ENCODE peak calls at places on chromosomes 1 and 21, in four cellular contexts. One of them, this sample, is unnamed.

GRCh38 chr1:13812456-13813397 is 112.7 kb downstream of the PRDM2 start:
- DNase-seq in heart right ventricle: no peak
- DNase-seq in pancreas: no peak
- DNase-seq in PC-3: peak; percentile 46
- DNase-seq in this sample: no peak

GRCh38 chr21:34613679-34614442 is 1.1 kb downstream of the RCAN1 start:
- DNase-seq in heart right ventricle: no peak
- DNase-seq in pancreas: no peak
- DNase-seq in PC-3: peak; percentile 42
- DNase-seq in this sample: no peak

GRCh38 chr1:115679141-115679611 is 37.4 kb downstream of the VANGL1 start:
- DNase-seq in heart right ventricle: peak; percentile 33
- DNase-seq in pancreas: no peak
- DNase-seq in PC-3: peak; percentile 85
- DNase-seq in this sample: peak; percentile 72

GRCh38 chr1:110436635-110437034 is 14.3 kb upstream of the PROK1 start:
- DNase-seq in pancreas: no peak
- DNase-seq in heart right ventricle: no peak
- DNase-seq in PC-3: no peak
- DNase-seq in this sample: no peak

GRCh38 chr1:187877220-187877619 is 1048.5 kb downstream of the PLA2G4A start:
- DNase-seq in PC-3: no peak
- DNase-seq in heart right ventricle: no peak
- DNase-seq in pancreas: no peak
- DNase-seq in this sample: no peak

GRCh38 chr1:42419449-42419848 is 36.4 kb downstream of the ZMYND12 start:
- DNase-seq in PC-3: no peak
- DNase-seq in heart right ventricle: peak; percentile 44
- DNase-seq in pancreas: no peak
- DNase-seq in this sample: peak; percentile 79

GRCh38 chr21:14300074-14300473 is 82.9 kb downstream of the HSPA13 start:
- DNase-seq in heart right ventricle: no peak
- DNase-seq in pancreas: no peak
- DNase-seq in PC-3: no peak
- DNase-seq in this sample: no peak

GRCh38 chr21:44059710-44060109 is 47.5 kb upstream of the PWP2 start:
- DNase-seq in pancreas: no peak
- DNase-seq in PC-3: no peak
- DNase-seq in heart right ventricle: no peak
- DNase-seq in this sample: no peak

GRCh38 chr1:172582889-172583288 is 49.9 kb downstream of the SUCO start:
- DNase-seq in pancreas: no peak
- DNase-seq in PC-3: peak; percentile 67
- DNase-seq in heart right ventricle: no peak
- DNase-seq in this sample: no peak

GRCh38 chr21:42539931-42540343 is 26.3 kb downstream of the SLC37A1 start:
- DNase-seq in pancreas: no peak
- DNase-seq in PC-3: no peak
- DNase-seq in heart right ventricle: no peak
- DNase-seq in this sample: no peak

GRCh38 chr1:60911980-60912692 is 170.2 kb upstream of the NFIA start:
- DNase-seq in heart right ventricle: peak; percentile 51
- DNase-seq in PC-3: no peak
- DNase-seq in pancreas: no peak
- DNase-seq in this sample: no peak

GRCh38 chr21:38914531-38915385 is 109.0 kb downstream of the ETS2 start:
- DNase-seq in pancreas: no peak
- DNase-seq in PC-3: no peak
- DNase-seq in heart right ventricle: no peak
- DNase-seq in this sample: peak; percentile 38

DNA sequence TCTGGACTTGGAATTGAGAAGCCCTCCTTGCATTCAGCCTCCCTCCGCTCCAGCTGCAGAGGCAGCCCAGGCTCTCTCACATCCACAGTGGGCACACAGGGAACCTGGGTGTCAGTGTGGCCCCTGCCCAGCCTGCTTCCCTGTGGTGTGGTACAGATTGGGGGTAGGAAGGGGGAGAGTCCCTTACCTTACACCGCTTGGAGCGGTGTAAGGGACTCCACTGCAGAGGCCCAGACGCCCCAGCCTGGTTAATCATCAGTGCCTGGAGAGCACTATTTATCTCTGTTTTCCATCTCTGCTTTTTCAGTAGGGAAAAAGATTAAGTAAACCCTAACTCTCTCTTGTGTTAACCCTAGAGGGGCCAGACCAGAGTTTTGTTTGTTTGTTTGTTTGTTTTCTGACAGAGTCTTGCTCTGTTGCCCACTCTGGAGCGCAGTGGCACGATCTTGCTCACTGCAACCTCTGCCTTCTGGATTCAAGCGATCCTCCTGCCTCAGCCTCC is 803 bp upstream of the RHBG start:
- DNase-seq in PC-3: no peak
- DNase-seq in heart right ventricle: no peak
- DNase-seq in pancreas: no peak
- DNase-seq in this sample: no peak
- TF ChIP-seq CTCF in PC-3: no peak
- TF ChIP-seq CTCF in heart right ventricle: no peak
- TF ChIP-seq CTCF in pancreas: no peak
- TF ChIP-seq CTCF in this sample: no peak

DNA sequence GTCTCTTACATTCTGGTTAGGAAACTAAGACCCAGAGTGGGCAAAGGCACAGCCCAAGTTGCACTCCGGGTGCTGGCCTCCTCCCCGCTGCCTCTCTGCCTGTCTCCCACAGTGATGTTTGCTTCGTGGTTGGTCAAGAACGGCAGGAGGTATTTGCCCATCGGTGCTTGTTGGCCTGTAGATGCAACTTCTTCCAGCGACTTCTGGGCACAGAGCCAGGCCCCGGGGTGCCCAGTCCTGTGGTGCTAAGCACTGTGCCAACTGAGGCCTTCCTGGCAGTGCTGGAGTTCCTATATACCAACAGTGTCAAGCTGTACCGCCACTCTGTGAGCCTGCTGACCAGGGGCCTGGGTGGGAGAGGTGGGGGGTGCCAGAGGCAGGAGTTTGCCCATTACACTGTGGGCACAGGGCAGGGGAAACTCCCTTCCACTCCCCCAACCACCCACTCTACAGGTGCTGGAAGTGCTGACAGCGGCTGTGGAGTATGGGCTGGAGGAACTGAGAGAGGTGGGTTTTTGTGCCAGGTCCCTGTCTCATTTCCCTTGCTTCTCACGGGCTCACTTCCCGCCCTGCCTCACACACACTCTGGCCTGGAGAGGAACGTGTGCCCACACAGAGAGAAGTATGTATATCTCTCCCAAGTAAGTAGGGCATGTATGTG is 1.9 kb downstream of the BTBD19 start:
- DNase-seq in pancreas: peak; percentile 70
- DNase-seq in heart right ventricle: peak; percentile 64
- DNase-seq in PC-3: peak; percentile 16
- DNase-seq in this sample: peak; percentile 62
- H3K4me3 ChIP-seq in pancreas: no peak overlapping the region
- H3K4me3 ChIP-seq in heart right ventricle: no peak overlapping the region
- H3K4me3 ChIP-seq in PC-3: no peak overlapping the region
- H3K4me3 ChIP-seq in this sample: peak overlapping the region; percentile 46

DNA sequence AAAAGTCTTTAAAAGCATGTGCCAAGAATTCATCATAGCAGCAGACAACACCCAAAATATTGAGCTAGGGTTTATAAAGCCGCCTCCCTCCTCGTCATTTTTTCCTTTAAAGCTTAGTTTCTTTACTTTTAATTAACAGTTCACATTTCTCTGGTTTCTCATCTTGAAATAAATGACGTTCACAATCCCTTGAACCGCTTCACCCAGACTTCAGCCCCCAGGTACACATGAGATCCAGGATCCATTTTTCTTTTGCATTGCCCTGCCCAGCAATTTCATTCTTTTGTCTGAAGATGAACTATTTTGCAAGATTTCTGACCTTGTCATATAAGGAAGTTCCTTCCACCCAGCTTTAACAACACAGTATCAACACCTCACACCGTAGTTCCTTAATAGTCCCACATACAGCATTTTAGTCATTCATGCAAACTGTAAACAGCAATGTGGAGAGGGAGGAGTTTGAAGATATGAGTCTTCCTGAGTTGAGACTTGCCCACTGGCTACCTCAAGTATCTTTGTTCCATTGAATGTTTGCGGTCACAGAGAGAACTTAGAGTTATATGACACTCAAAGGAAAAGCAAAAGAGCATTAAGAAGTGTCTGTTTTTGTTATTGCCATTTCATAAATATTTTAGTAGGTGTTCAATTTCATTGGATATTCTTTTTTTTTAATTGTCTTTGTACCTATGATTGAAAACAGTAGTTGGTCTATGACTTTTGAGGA is 35.3 kb upstream of the CACYBP start:
- DNase-seq in PC-3: no peak
- DNase-seq in heart right ventricle: no peak
- DNase-seq in pancreas: no peak
- DNase-seq in this sample: no peak
- H3K4me1 ChIP-seq in PC-3: peaks cover 37% of the 10 kb centered on the region
- H3K4me1 ChIP-seq in heart right ventricle: peaks cover 12% of the 10 kb centered on the region
- H3K4me1 ChIP-seq in pancreas: peaks cover 24% of the 10 kb centered on the region
- H3K4me1 ChIP-seq in this sample: peaks cover 4% of the 10 kb centered on the region

DNA sequence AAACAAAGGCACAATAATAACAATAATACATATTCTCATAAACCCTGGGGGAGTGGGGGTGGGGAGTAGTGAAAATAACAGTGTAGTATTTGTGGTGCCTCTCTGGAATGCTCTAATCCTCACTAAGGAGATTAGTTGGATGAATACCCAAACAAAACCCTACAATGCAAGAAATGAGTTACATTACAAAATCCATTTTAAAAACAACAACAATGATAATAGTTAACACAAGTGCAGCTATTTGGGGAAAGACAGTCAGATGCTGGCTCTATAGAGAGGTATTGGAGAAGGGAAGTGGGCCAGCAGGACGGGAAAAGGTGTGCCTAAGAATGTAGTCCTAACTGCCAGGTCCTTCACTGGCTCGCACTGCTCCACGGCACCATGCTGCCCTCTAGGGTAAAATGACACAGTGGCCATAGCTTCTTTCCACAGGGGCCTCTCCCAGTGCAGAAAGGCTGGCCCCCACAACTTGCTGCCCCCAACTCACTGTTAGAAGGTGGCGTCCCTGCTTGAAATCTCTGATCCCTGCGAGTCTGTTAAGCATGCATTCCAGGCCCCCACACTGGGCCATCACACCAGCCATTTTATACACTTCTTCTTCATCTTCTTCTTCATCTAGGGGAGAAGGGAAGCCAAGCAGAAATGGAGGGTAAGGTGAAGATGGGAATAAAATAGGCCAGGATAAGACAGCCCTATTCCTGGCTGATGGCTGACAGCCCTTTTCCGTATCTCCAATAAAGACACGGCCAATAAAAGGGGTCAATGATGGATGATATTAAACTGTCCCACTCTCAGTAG is 113.8 kb downstream of the UBR4 start:
- DNase-seq in PC-3: peak; percentile 74
- DNase-seq in heart right ventricle: peak; percentile 44
- DNase-seq in pancreas: peak; percentile 54
- DNase-seq in this sample: no peak
- TF ChIP-seq CTCF in PC-3: peak; percentile 82
- TF ChIP-seq CTCF in heart right ventricle: peak; percentile 35
- TF ChIP-seq CTCF in pancreas: peak; percentile 6
- TF ChIP-seq CTCF in this sample: peak; percentile 24

DNA sequence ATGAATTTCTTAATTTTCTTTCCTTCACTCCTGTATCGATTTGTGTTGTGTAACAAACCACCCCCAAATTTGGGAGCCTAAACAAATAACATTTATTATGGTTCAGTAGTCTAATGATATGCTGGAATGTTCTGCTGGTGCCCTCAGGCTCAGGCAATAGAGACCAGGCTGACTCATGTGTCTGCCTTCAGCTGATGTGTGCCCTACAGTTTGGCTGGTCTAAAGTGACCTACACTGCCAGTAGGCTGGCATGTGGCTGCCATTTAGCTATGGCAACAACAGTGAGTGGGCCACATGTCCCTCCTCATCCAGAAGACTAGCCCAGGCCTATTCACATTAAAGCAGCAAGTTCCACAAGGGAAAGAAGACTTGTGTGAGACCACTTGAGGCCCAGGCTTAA is 115.8 kb downstream of the PTPRC start:
- DNase-seq in pancreas: no peak
- DNase-seq in heart right ventricle: no peak
- DNase-seq in PC-3: no peak
- DNase-seq in this sample: no peak
- H3K4me3 ChIP-seq in pancreas: no peak overlapping the region
- H3K4me3 ChIP-seq in heart right ventricle: no peak overlapping the region
- H3K4me3 ChIP-seq in PC-3: no peak overlapping the region
- H3K4me3 ChIP-seq in this sample: no peak overlapping the region

GRCh38 chr1:230139741-230140140 is 72.7 kb downstream of the GALNT2 start:
- DNase-seq in PC-3: peak; percentile 32
- DNase-seq in heart right ventricle: no peak
- DNase-seq in pancreas: no peak
- DNase-seq in this sample: no peak
- H3K4me1 ChIP-seq in PC-3: peaks cover 5% of the 10 kb centered on the region
- H3K4me1 ChIP-seq in heart right ventricle: peaks cover 51% of the 10 kb centered on the region
- H3K4me1 ChIP-seq in pancreas: peaks cover 58% of the 10 kb centered on the region
- H3K4me1 ChIP-seq in this sample: no peaks in the 10 kb centered on the region

GRCh38 chr1:223007250-223007649 is 135.8 kb downstream of the TLR5 start:
- DNase-seq in PC-3: no peak
- DNase-seq in pancreas: no peak
- DNase-seq in heart right ventricle: no peak
- DNase-seq in this sample: no peak

GRCh38 chr1:223000549-223001135 is 142.4 kb downstream of the TLR5 start:
- DNase-seq in PC-3: no peak
- DNase-seq in heart right ventricle: no peak
- DNase-seq in pancreas: no peak
- DNase-seq in this sample: no peak

GRCh38 chr1:223006794-223007193 is 136.3 kb downstream of the TLR5 start:
- DNase-seq in heart right ventricle: no peak
- DNase-seq in pancreas: no peak
- DNase-seq in PC-3: no peak
- DNase-seq in this sample: no peak

GRCh38 chr1:223003549-223003948 is 139.5 kb downstream of the TLR5 start:
- DNase-seq in heart right ventricle: no peak
- DNase-seq in pancreas: no peak
- DNase-seq in PC-3: no peak
- DNase-seq in this sample: no peak

DNA sequence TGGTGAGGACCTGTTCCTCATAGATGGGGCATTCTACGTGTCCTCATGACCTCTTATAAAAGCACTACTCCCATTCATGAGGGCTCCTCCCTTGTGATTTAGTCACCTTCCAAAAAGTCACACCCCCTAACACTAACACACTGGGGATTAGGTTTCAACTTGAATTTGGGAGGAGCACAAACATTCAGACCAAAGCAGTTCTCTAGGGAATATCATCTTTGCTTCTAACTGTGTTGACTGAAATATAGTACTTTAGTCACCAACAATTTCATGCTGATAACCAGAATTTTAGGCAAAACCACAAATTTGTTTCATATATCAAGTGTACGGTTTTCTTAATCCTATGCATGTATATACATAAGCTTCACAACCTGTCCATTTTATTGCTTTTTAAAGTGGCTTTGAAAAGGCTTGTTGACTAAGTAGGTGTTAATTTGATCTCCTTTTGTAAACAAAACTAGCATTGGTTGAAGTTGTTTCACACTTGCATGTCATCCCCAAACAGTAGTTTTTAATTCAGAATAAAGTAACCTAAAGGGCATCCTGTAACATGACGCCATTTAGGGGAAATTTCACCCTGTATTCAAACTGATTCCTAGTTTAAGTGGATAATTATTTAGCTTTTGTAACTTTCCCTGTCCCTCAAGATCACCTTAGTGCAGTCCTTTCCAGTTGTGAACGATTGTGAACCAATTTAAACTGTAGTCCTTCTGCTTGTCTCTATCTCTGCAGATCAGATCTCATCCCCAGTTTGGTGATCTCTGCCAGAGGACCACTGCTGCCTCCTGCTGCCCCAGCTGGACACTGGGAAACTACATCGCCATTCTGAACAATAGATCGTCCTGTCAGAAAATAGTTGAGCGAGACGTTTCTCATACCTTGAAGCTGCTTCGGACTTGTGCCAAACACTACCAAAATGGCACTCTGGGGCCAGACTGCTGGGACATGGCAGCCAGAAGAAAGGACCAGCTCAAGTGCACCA is 141.1 kb downstream of the TLR5 start:
- DNase-seq in PC-3: peak; percentile 64
- DNase-seq in heart right ventricle: no peak
- DNase-seq in pancreas: no peak
- DNase-seq in this sample: no peak
- TF ChIP-seq CTCF in PC-3: peak; percentile 70
- TF ChIP-seq CTCF in heart right ventricle: no peak
- TF ChIP-seq CTCF in pancreas: no peak
- TF ChIP-seq CTCF in this sample: no peak

This sample was measured in uterus.